ENCODE peak calls at places on chromosome 16, in seven cellular contexts. J is uterus, Q is GM12878, C is endodermal cell, I is colonic mucosa, N is tibial nerve, M is AG04449. U is an unnamed sample.

GRCh38 chr16:21260870-21261791 is 17.0 kb downstream of the CRYM start:
- DNase-seq in Q (no peak), J (peak), N (no peak), M (peak), I (peak), C (no peak), U (peak)

GRCh38 chr16:16021988-16022682 is 72.7 kb downstream of the ABCC1 start:
- DNase-seq in I (peak), C (peak), M (no peak), N (peak), Q (no peak), J (peak), U (peak)

GRCh38 chr16:66549284-66550131 is at the start of gene TK2:
- DNase-seq in M (no peak), C (peak), Q (no peak), J (peak), I (peak), N (peak), U (no peak)

GRCh38 chr16:56264609-56264972 is 73.3 kb downstream of the GNAO1 start:
- DNase-seq in C (no peak), M (no peak), N (no peak), J (no peak), Q (no peak), I (no peak), U (no peak)

GRCh38 chr16:81515281-81515680 is 70.7 kb downstream of the CMIP start:
- DNase-seq in J (no peak), C (no peak), M (no peak), N (no peak), Q (no peak), I (no peak), U (no peak)

GRCh38 chr16:13992322-13992721 is 72.4 kb downstream of the ERCC4 start:
- DNase-seq in Q (no peak), C (no peak), J (no peak), M (no peak), I (no peak), N (no peak), U (no peak)

GRCh38 chr16:75265911-75266701 is 14.7 kb upstream of the BCAR1 start:
- DNase-seq in M (no peak), Q (no peak), C (peak), N (no peak), I (peak), J (peak), U (no peak)

GRCh38 chr16:48013476-48013875 is 142.3 kb downstream of the ABCC12 start:
- DNase-seq in J (no peak), I (no peak), Q (no peak), N (no peak), M (no peak), C (no peak), U (peak)

GRCh38 chr16:47578573-47578972 is 117.4 kb downstream of the PHKB start:
- DNase-seq in C (no peak), Q (no peak), I (no peak), J (no peak), N (no peak), M (no peak), U (peak)

GRCh38 chr16:27449434-27450188 is 47.6 kb downstream of the IL21R start:
- DNase-seq in J (no peak), N (no peak), M (no peak), I (no peak), Q (no peak), C (no peak), U (no peak)

GRCh38 chr16:56355786-56356275 is 69.5 kb downstream of the AMFR start:
- DNase-seq in Q (no peak), N (peak), I (no peak), M (no peak), C (peak), J (peak), U (no peak)

GRCh38 chr16:6573577-6573976 is 759.1 kb upstream of the RBFOX1 start:
- DNase-seq in I (peak), Q (no peak), J (no peak), C (peak), N (no peak), M (no peak), U (no peak)
- TF ChIP-seq CTCF in I (peak), Q (no peak), J (no peak), C (peak), N (peak), M (no peak), U (no peak)

GRCh38 chr16:69201291-69201690 is 14.3 kb downstream of the SNTB2 start:
- DNase-seq in C (no peak), I (no peak), M (no peak), J (no peak), N (no peak), Q (no peak), U (no peak)

GRCh38 chr16:69201787-69202186 is 14.8 kb downstream of the SNTB2 start:
- DNase-seq in M (no peak), C (no peak), N (no peak), I (peak), Q (no peak), J (no peak), U (no peak)

GRCh38 chr16:69199382-69199781 is 12.4 kb downstream of the SNTB2 start:
- DNase-seq in N (no peak), I (no peak), J (peak), Q (no peak), C (no peak), M (no peak), U (no peak)

GRCh38 chr16:69204106-69204655 is 17.2 kb downstream of the SNTB2 start:
- DNase-seq in C (no peak), Q (no peak), J (no peak), M (no peak), N (no peak), I (no peak), U (no peak)
- H3K4me3 ChIP-seq in C (no peak), Q (no peak), J (no peak), M (no peak), N (no peak), I (no peak), U (no peak)

GRCh38 chr16:12719972-12720371 is 83.7 kb downstream of the CPPED1 start:
- DNase-seq in N (no peak), M (no peak), J (no peak), Q (no peak), C (no peak), I (no peak), U (no peak)
- TF ChIP-seq CTCF in N (no peak), M (no peak), J (no peak), Q (no peak), C (no peak), I (no peak), U (no peak)

GRCh38 chr16:84618428-84619102 is 687 bp upstream of the COTL1 start:
- DNase-seq in M (peak), I (no peak), C (peak), N (no peak), J (peak), Q (no peak), U (peak)
- H3K4me3 ChIP-seq in M (peak), I (no peak), C (peak), N (peak), J (no peak), Q (no peak), U (peak)

GRCh38 chr16:4452674-4453073 is 21.8 kb downstream of the NMRAL1 start:
- DNase-seq in Q (no peak), I (no peak), C (no peak), M (no peak), N (no peak), J (no peak), U (no peak)
- TF ChIP-seq CTCF in Q (no peak), I (no peak), C (no peak), M (no peak), N (no peak), J (no peak), U (no peak)

GRCh38 chr16:30761928-30762902 is at the start of the genes CFAP119 and RNF40:
- DNase-seq in C (peak), I (peak), N (peak), M (peak), Q (peak), J (peak), U (peak)

GRCh38 chr16:30762991-30763725 is 1.0 kb downstream of the RNF40 start:
- DNase-seq in J (no peak), N (no peak), M (no peak), I (no peak), Q (no peak), C (no peak), U (no peak)

GRCh38 chr16:30766206-30766921 is 4.2 kb downstream of the RNF40 start:
- DNase-seq in C (no peak), Q (no peak), J (no peak), N (no peak), M (no peak), I (no peak), U (no peak)

GRCh38 chr16:30764816-30765465 is 2.8 kb downstream of the RNF40 start:
- DNase-seq in Q (no peak), C (no peak), M (no peak), J (no peak), N (no peak), I (no peak), U (no peak)

GRCh38 chr16:30764086-30764485 is 2.0 kb downstream of the RNF40 start:
- DNase-seq in C (no peak), I (no peak), Q (no peak), J (no peak), N (no peak), M (no peak), U (no peak)
- H3K4me3 ChIP-seq in C (peak), I (no peak), Q (no peak), J (no peak), N (no peak), M (no peak), U (no peak)